ENCODE peak calls at places on chromosomes 3 and 15, in nine cellular contexts. One of them, this sample, is unnamed. For H4K20me1, the result is how much of the 10 kb centered on the place peaks cover.

GRCh38 chr3:133448478-133449122 is 48.7 kb downstream of the BFSP2 start:
- DNase-seq in PC-3: no peak
- DNase-seq in OCI-LY7: peak
- DNase-seq in GM23248: no peak
- DNase-seq in IMR-90: no peak
- DNase-seq in Karpas-422: peak
- DNase-seq in GM23338: no peak
- DNase-seq in mammary epithelial cell: no peak
- DNase-seq in hepatocyte: no peak
- DNase-seq in this sample: no peak

GRCh38 chr3:124770341-124771082 is 40.3 kb downstream of the UMPS start:
- DNase-seq in PC-3: no peak
- DNase-seq in OCI-LY7: no peak
- DNase-seq in GM23248: no peak
- DNase-seq in IMR-90: no peak
- DNase-seq in Karpas-422: no peak
- DNase-seq in GM23338: no peak
- DNase-seq in mammary epithelial cell: no peak
- DNase-seq in hepatocyte: peak
- DNase-seq in this sample: peak

GRCh38 chr3:131619821-131620220 is 117.0 kb upstream of the MRPL3 start:
- DNase-seq in PC-3: no peak
- DNase-seq in OCI-LY7: no peak
- DNase-seq in GM23248: no peak
- DNase-seq in IMR-90: no peak
- DNase-seq in Karpas-422: peak
- DNase-seq in GM23338: no peak
- DNase-seq in mammary epithelial cell: no peak
- DNase-seq in hepatocyte: no peak
- DNase-seq in this sample: peak

GRCh38 chr3:4394567-4394966 is 72.5 kb downstream of the SUMF1 start:
- DNase-seq in PC-3: no peak
- DNase-seq in OCI-LY7: no peak
- DNase-seq in GM23248: no peak
- DNase-seq in IMR-90: no peak
- DNase-seq in Karpas-422: no peak
- DNase-seq in GM23338: no peak
- DNase-seq in mammary epithelial cell: no peak
- DNase-seq in hepatocyte: no peak
- DNase-seq in this sample: no peak

GRCh38 chr3:127011270-127011992 is 28.5 kb downstream of the PLXNA1 start:
- DNase-seq in PC-3: no peak
- DNase-seq in OCI-LY7: no peak
- DNase-seq in GM23248: peak
- DNase-seq in IMR-90: peak
- DNase-seq in Karpas-422: peak
- DNase-seq in GM23338: no peak
- DNase-seq in mammary epithelial cell: no peak
- DNase-seq in hepatocyte: no peak
- DNase-seq in this sample: no peak

GRCh38 chr3:155745795-155746550 is 1.1 kb upstream of the PLCH1 start:
- DNase-seq in PC-3: peak
- DNase-seq in OCI-LY7: no peak
- DNase-seq in GM23248: peak
- DNase-seq in IMR-90: no peak
- DNase-seq in Karpas-422: no peak
- DNase-seq in GM23338: peak
- DNase-seq in mammary epithelial cell: no peak
- DNase-seq in hepatocyte: peak
- DNase-seq in this sample: peak

GRCh38 chr3:67640023-67640660 is 14.3 kb downstream of the SUCLG2 start:
- DNase-seq in PC-3: no peak
- DNase-seq in OCI-LY7: no peak
- DNase-seq in GM23248: peak
- DNase-seq in IMR-90: peak
- DNase-seq in Karpas-422: no peak
- DNase-seq in GM23338: no peak
- DNase-seq in mammary epithelial cell: no peak
- DNase-seq in hepatocyte: no peak
- DNase-seq in this sample: no peak

GRCh38 chr3:180447156-180447555 is 154.8 kb upstream of the TTC14 start:
- DNase-seq in PC-3: peak
- DNase-seq in OCI-LY7: no peak
- DNase-seq in GM23248: peak
- DNase-seq in IMR-90: no peak
- DNase-seq in Karpas-422: no peak
- DNase-seq in GM23338: no peak
- DNase-seq in mammary epithelial cell: peak
- DNase-seq in hepatocyte: no peak
- DNase-seq in this sample: no peak

GRCh38 chr3:102165367-102165766 is 269.4 kb upstream of the ZPLD1 start:
- DNase-seq in PC-3: peak
- DNase-seq in OCI-LY7: no peak
- DNase-seq in GM23248: peak
- DNase-seq in IMR-90: peak
- DNase-seq in Karpas-422: no peak
- DNase-seq in GM23338: no peak
- DNase-seq in mammary epithelial cell: no peak
- DNase-seq in hepatocyte: no peak
- DNase-seq in this sample: no peak

GRCh38 chr3:139312959-139313358 is 30.9 kb upstream of the MRPS22 start:
- DNase-seq in PC-3: peak
- DNase-seq in OCI-LY7: no peak
- DNase-seq in GM23248: peak
- DNase-seq in IMR-90: peak
- DNase-seq in Karpas-422: no peak
- DNase-seq in GM23338: no peak
- DNase-seq in mammary epithelial cell: peak
- DNase-seq in hepatocyte: peak
- DNase-seq in this sample: no peak

GRCh38 chr15:96578393-96578792 is 247.9 kb downstream of the NR2F2 start:
- DNase-seq in PC-3: no peak
- DNase-seq in OCI-LY7: no peak
- DNase-seq in GM23248: no peak
- DNase-seq in IMR-90: no peak
- DNase-seq in Karpas-422: no peak
- DNase-seq in GM23338: no peak
- DNase-seq in mammary epithelial cell: no peak
- DNase-seq in hepatocyte: no peak
- DNase-seq in this sample: no peak

GRCh38 chr3:100789582-100789981 is 80.3 kb downstream of the TFG start:
- DNase-seq in PC-3: peak
- DNase-seq in OCI-LY7: no peak
- DNase-seq in GM23248: peak
- DNase-seq in IMR-90: peak
- DNase-seq in Karpas-422: no peak
- DNase-seq in GM23338: no peak
- DNase-seq in mammary epithelial cell: no peak
- DNase-seq in hepatocyte: no peak
- DNase-seq in this sample: no peak

GRCh38 chr3:196528639-196529233 is 13.6 kb upstream of the SMCO1 start:
- DNase-seq in PC-3: peak
- DNase-seq in OCI-LY7: peak
- DNase-seq in GM23248: peak
- DNase-seq in IMR-90: peak
- DNase-seq in Karpas-422: peak
- DNase-seq in GM23338: peak
- DNase-seq in mammary epithelial cell: peak
- DNase-seq in hepatocyte: peak
- DNase-seq in this sample: peak

GRCh38 chr15:92981333-92981732 is 81.2 kb downstream of the CHD2 start:
- DNase-seq in PC-3: peak
- DNase-seq in OCI-LY7: no peak
- DNase-seq in GM23248: no peak
- DNase-seq in IMR-90: no peak
- DNase-seq in Karpas-422: no peak
- DNase-seq in GM23338: no peak
- DNase-seq in mammary epithelial cell: peak
- DNase-seq in hepatocyte: no peak
- DNase-seq in this sample: no peak

GRCh38 chr15:65221708-65222107 is 10.4 kb upstream of the CILP start:
- DNase-seq in PC-3: no peak
- DNase-seq in OCI-LY7: no peak
- DNase-seq in GM23248: no peak
- DNase-seq in IMR-90: no peak
- DNase-seq in Karpas-422: no peak
- DNase-seq in GM23338: no peak
- DNase-seq in mammary epithelial cell: no peak
- DNase-seq in hepatocyte: no peak
- DNase-seq in this sample: no peak

GRCh38 chr3:154176036-154176435 is 54.8 kb downstream of the ARHGEF26 start:
- DNase-seq in PC-3: no peak
- DNase-seq in OCI-LY7: no peak
- DNase-seq in GM23248: no peak
- DNase-seq in IMR-90: no peak
- DNase-seq in Karpas-422: no peak
- DNase-seq in GM23338: no peak
- DNase-seq in mammary epithelial cell: no peak
- DNase-seq in hepatocyte: no peak
- DNase-seq in this sample: no peak

DNA sequence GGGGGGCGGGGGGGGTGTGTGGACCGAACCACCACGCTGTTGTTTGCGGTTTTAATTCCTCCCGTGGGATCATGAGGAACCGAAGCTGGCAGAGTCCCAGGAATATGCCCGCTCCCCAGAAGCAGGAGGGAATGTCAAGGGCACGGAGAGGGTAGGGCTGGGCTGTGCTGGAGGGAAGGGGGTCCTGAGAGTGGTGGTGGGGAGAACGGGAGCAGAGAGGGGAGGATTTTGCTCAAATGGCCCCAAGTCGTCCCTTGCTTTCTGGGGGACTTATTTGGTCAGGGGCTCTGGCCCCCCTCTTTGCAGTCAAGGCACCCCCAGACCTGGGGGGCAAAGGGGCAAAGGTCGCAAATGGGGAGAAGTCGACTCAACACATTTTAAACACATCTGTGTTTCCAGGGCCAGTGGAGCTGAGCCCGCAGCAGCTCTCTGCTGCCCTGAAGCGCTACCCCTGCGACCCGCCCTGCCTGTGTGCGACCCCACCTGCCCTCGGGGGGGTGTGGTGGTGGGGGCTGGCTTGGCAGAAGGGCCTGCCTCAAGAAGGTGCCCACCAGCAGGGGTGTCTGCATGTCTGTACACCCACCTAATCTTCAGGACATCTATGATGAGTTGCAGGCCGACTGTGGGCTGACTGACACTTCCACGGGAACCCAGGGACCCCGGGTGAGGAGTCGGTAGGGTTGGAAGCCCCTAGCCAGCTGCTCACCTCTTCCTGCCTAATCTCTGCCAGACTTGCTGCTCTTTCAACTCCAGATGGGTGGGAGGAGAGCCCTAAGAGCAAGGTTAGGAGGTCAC is 602 bp upstream of the ATP2B2 start:
- DNase-seq in PC-3: no peak
- DNase-seq in OCI-LY7: no peak
- DNase-seq in GM23248: no peak
- DNase-seq in IMR-90: no peak
- DNase-seq in Karpas-422: no peak
- DNase-seq in GM23338: no peak
- DNase-seq in mammary epithelial cell: no peak
- DNase-seq in hepatocyte: no peak
- DNase-seq in this sample: no peak
- H3K4me2 ChIP-seq in PC-3: no peak
- H3K4me2 ChIP-seq in OCI-LY7: no peak
- H3K4me2 ChIP-seq in GM23248: no peak
- H3K4me2 ChIP-seq in IMR-90: no peak
- H3K4me2 ChIP-seq in Karpas-422: no peak
- H3K4me2 ChIP-seq in GM23338: peak
- H3K4me2 ChIP-seq in mammary epithelial cell: no peak
- H3K4me2 ChIP-seq in hepatocyte: peak
- H3K4me2 ChIP-seq in this sample: peak

GRCh38 chr3:13013595-13013993 is 59.6 kb downstream of the IQSEC1 start:
- DNase-seq in PC-3: no peak
- DNase-seq in OCI-LY7: no peak
- DNase-seq in GM23248: no peak
- DNase-seq in IMR-90: no peak
- DNase-seq in Karpas-422: no peak
- DNase-seq in GM23338: no peak
- DNase-seq in mammary epithelial cell: no peak
- DNase-seq in hepatocyte: no peak
- DNase-seq in this sample: no peak
- H4K20me1 ChIP-seq in PC-3: under half
- H4K20me1 ChIP-seq in OCI-LY7: under half
- H4K20me1 ChIP-seq in GM23248: under half
- H4K20me1 ChIP-seq in IMR-90: under half
- H4K20me1 ChIP-seq in Karpas-422: under half
- H4K20me1 ChIP-seq in GM23338: under half
- H4K20me1 ChIP-seq in mammary epithelial cell: under half
- H4K20me1 ChIP-seq in hepatocyte: under half
- H4K20me1 ChIP-seq in this sample: under half

GRCh38 chr3:169120928-169121327 is 542.6 kb downstream of the MECOM start:
- DNase-seq in PC-3: no peak
- DNase-seq in OCI-LY7: no peak
- DNase-seq in GM23248: no peak
- DNase-seq in IMR-90: no peak
- DNase-seq in Karpas-422: no peak
- DNase-seq in GM23338: no peak
- DNase-seq in mammary epithelial cell: no peak
- DNase-seq in hepatocyte: no peak
- DNase-seq in this sample: no peak
- H3K4me2 ChIP-seq in PC-3: no peak
- H3K4me2 ChIP-seq in OCI-LY7: no peak
- H3K4me2 ChIP-seq in GM23248: no peak
- H3K4me2 ChIP-seq in IMR-90: no peak
- H3K4me2 ChIP-seq in Karpas-422: no peak
- H3K4me2 ChIP-seq in GM23338: no peak
- H3K4me2 ChIP-seq in mammary epithelial cell: no peak
- H3K4me2 ChIP-seq in hepatocyte: no peak
- H3K4me2 ChIP-seq in this sample: no peak

GRCh38 chr15:80787238-80787805 is 8.2 kb downstream of the CEMIP start:
- DNase-seq in PC-3: no peak
- DNase-seq in OCI-LY7: no peak
- DNase-seq in GM23248: peak
- DNase-seq in IMR-90: peak
- DNase-seq in Karpas-422: no peak
- DNase-seq in GM23338: peak
- DNase-seq in mammary epithelial cell: no peak
- DNase-seq in hepatocyte: no peak
- DNase-seq in this sample: peak

GRCh38 chr15:80785811-80786354 is 6.7 kb downstream of the CEMIP start:
- DNase-seq in PC-3: no peak
- DNase-seq in OCI-LY7: no peak
- DNase-seq in GM23248: no peak
- DNase-seq in IMR-90: no peak
- DNase-seq in Karpas-422: no peak
- DNase-seq in GM23338: no peak
- DNase-seq in mammary epithelial cell: no peak
- DNase-seq in hepatocyte: no peak
- DNase-seq in this sample: no peak

GRCh38 chr15:80783275-80783674 is 4.1 kb downstream of the CEMIP start:
- DNase-seq in PC-3: no peak
- DNase-seq in OCI-LY7: no peak
- DNase-seq in GM23248: no peak
- DNase-seq in IMR-90: no peak
- DNase-seq in Karpas-422: no peak
- DNase-seq in GM23338: no peak
- DNase-seq in mammary epithelial cell: no peak
- DNase-seq in hepatocyte: no peak
- DNase-seq in this sample: no peak

GRCh38 chr15:80788536-80788935 is 9.4 kb downstream of the CEMIP start:
- DNase-seq in PC-3: no peak
- DNase-seq in OCI-LY7: no peak
- DNase-seq in GM23248: peak
- DNase-seq in IMR-90: peak
- DNase-seq in Karpas-422: no peak
- DNase-seq in GM23338: no peak
- DNase-seq in mammary epithelial cell: no peak
- DNase-seq in hepatocyte: no peak
- DNase-seq in this sample: no peak

GRCh38 chr15:80785335-80785734 is 6.2 kb downstream of the CEMIP start:
- DNase-seq in PC-3: no peak
- DNase-seq in OCI-LY7: no peak
- DNase-seq in GM23248: peak
- DNase-seq in IMR-90: peak
- DNase-seq in Karpas-422: no peak
- DNase-seq in GM23338: no peak
- DNase-seq in mammary epithelial cell: no peak
- DNase-seq in hepatocyte: no peak
- DNase-seq in this sample: no peak
- H4K20me1 ChIP-seq in PC-3: under half
- H4K20me1 ChIP-seq in OCI-LY7: under half
- H4K20me1 ChIP-seq in GM23248: under half
- H4K20me1 ChIP-seq in IMR-90: half or more
- H4K20me1 ChIP-seq in Karpas-422: under half
- H4K20me1 ChIP-seq in GM23338: under half
- H4K20me1 ChIP-seq in mammary epithelial cell: under half
- H4K20me1 ChIP-seq in hepatocyte: under half
- H4K20me1 ChIP-seq in this sample: under half

This sample was measured in neural progenitor cell.